ENCODE peak calls at places on chromosome 13, in six cellular contexts. One of them, this sample, is unnamed.

GRCh38 chr13:111399334-111399733 is 78.9 kb downstream of the TEX29 start:
- DNase-seq in H1: no peak
- DNase-seq in HepG2: no peak
- DNase-seq in K562: no peak
- DNase-seq in SK-N-SH: no peak
- DNase-seq in GM12878: no peak
- DNase-seq in this sample: no peak

GRCh38 chr13:45876781-45877180 is 25.2 kb upstream of the SIAH3 start:
- DNase-seq in H1: no peak
- DNase-seq in HepG2: no peak
- DNase-seq in K562: no peak
- DNase-seq in SK-N-SH: no peak
- DNase-seq in GM12878: no peak
- DNase-seq in this sample: no peak

GRCh38 chr13:41995946-41996345 is 35.0 kb upstream of the VWA8 start:
- DNase-seq in H1: no peak
- DNase-seq in HepG2: peak
- DNase-seq in K562: peak
- DNase-seq in SK-N-SH: no peak
- DNase-seq in GM12878: no peak
- DNase-seq in this sample: peak

GRCh38 chr13:37485766-37486165 is 112.8 kb downstream of the POSTN start:
- DNase-seq in H1: no peak
- DNase-seq in HepG2: no peak
- DNase-seq in K562: no peak
- DNase-seq in SK-N-SH: no peak
- DNase-seq in GM12878: no peak
- DNase-seq in this sample: no peak

GRCh38 chr13:35144496-35144895 is 202.4 kb downstream of the NBEA start:
- DNase-seq in H1: no peak
- DNase-seq in HepG2: no peak
- DNase-seq in K562: no peak
- DNase-seq in SK-N-SH: no peak
- DNase-seq in GM12878: no peak
- DNase-seq in this sample: no peak

GRCh38 chr13:75195479-75196111 is 286.4 kb downstream of the TBC1D4 start:
- DNase-seq in H1: no peak
- DNase-seq in HepG2: no peak
- DNase-seq in K562: no peak
- DNase-seq in SK-N-SH: no peak
- DNase-seq in GM12878: no peak
- DNase-seq in this sample: no peak

GRCh38 chr13:31201341-31202024 is 1.7 kb downstream of the B3GLCT start:
- DNase-seq in H1: no peak
- DNase-seq in HepG2: no peak
- DNase-seq in K562: no peak
- DNase-seq in SK-N-SH: peak
- DNase-seq in GM12878: no peak
- DNase-seq in this sample: no peak

GRCh38 chr13:31372454-31372853 is 172.7 kb downstream of the B3GLCT start:
- DNase-seq in H1: no peak
- DNase-seq in HepG2: no peak
- DNase-seq in K562: no peak
- DNase-seq in SK-N-SH: no peak
- DNase-seq in GM12878: no peak
- DNase-seq in this sample: no peak

GRCh38 chr13:94967183-94968039 is 255.1 kb upstream of the SOX21 start:
- DNase-seq in H1: no peak
- DNase-seq in HepG2: no peak
- DNase-seq in K562: no peak
- DNase-seq in SK-N-SH: peak
- DNase-seq in GM12878: no peak
- DNase-seq in this sample: peak

DNA sequence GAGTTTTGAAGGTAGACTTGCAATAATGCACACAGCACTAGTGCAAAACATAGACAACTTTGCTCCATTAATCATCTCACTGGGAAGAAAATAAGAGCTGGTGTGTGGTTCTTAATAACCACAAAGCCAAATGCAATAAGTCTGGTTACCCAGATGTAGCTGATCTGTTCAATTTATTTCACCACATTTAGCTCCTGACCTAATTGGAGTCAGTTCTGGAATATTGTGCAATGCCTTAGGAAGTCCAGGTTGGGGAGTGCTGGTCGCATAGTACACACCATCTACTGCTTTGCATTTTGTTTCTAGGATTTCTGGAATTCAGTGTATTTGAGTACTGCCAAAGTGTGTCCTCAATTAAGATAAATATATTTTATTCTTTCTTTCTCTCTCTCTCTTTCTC is 483.3 kb upstream of the SPRY2 start:
- DNase-seq in H1: no peak
- DNase-seq in HepG2: no peak
- DNase-seq in K562: no peak
- DNase-seq in SK-N-SH: no peak
- DNase-seq in GM12878: no peak
- DNase-seq in this sample: no peak
- TF ChIP-seq POLR2AphosphoS5 in H1: no peak
- TF ChIP-seq POLR2AphosphoS5 in HepG2: no peak
- TF ChIP-seq POLR2AphosphoS5 in K562: no peak
- TF ChIP-seq POLR2AphosphoS5 in SK-N-SH: no peak
- TF ChIP-seq POLR2AphosphoS5 in GM12878: no peak
- TF ChIP-seq POLR2AphosphoS5 in this sample: no peak

GRCh38 chr13:27921961-27922910 is 2.4 kb downstream of the PDX1 start:
- DNase-seq in H1: no peak
- DNase-seq in HepG2: no peak
- DNase-seq in K562: no peak
- DNase-seq in SK-N-SH: peak
- DNase-seq in GM12878: no peak
- DNase-seq in this sample: no peak

GRCh38 chr13:27922974-27923612 is 3.3 kb downstream of the PDX1 start:
- DNase-seq in H1: no peak
- DNase-seq in HepG2: no peak
- DNase-seq in K562: no peak
- DNase-seq in SK-N-SH: no peak
- DNase-seq in GM12878: no peak
- DNase-seq in this sample: no peak

GRCh38 chr13:27920677-27921420 is 1.0 kb downstream of the PDX1 start:
- DNase-seq in H1: no peak
- DNase-seq in HepG2: no peak
- DNase-seq in K562: no peak
- DNase-seq in SK-N-SH: peak
- DNase-seq in GM12878: no peak
- DNase-seq in this sample: no peak

GRCh38 chr13:27919934-27920676 is at the start of gene PDX1:
- DNase-seq in H1: no peak
- DNase-seq in HepG2: no peak
- DNase-seq in K562: no peak
- DNase-seq in SK-N-SH: peak
- DNase-seq in GM12878: no peak
- DNase-seq in this sample: no peak

DNA sequence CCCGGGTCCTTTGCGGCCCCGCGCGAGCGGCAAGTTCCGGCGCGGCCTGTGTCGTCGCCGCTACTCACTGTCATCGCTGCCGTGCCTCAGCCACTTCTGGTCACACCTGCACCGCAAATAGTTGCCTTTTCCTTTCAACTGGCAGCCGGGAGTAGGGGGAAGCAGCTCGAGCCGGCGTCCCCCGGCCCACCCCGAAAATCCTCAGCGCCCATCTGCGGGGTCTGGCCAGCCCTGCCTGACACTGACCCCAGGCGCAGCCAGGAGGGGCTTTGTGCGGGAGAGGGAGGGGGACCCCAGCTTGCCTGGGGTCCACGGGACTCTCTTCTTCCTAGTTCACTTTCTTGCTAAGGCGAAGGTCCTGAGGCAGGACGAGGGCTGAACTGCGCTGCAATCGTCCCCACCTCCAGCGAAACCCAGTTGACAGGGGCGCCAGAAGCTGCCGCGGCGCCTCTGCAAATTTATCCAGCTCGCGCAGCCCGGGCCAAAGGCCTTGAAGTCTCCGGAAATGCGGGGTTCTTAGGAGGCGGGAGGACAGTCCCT is 1.7 kb downstream of the PDX1 start:
- DNase-seq in H1: no peak
- DNase-seq in HepG2: no peak
- DNase-seq in K562: no peak
- DNase-seq in SK-N-SH: peak
- DNase-seq in GM12878: no peak
- DNase-seq in this sample: no peak
- H3K4me3 ChIP-seq in H1: no peak
- H3K4me3 ChIP-seq in HepG2: no peak
- H3K4me3 ChIP-seq in K562: no peak
- H3K4me3 ChIP-seq in SK-N-SH: peak
- H3K4me3 ChIP-seq in GM12878: no peak
- H3K4me3 ChIP-seq in this sample: peak

GRCh38 chr13:112703935-112704633 is 14.2 kb downstream of the ATP11A start:
- DNase-seq in H1: no peak
- DNase-seq in HepG2: no peak
- DNase-seq in K562: peak
- DNase-seq in SK-N-SH: no peak
- DNase-seq in GM12878: no peak
- DNase-seq in this sample: no peak
- TF ChIP-seq GABPA in H1: no peak
- TF ChIP-seq GABPA in HepG2: no peak
- TF ChIP-seq GABPA in K562: no peak
- TF ChIP-seq GABPA in SK-N-SH: no peak
- TF ChIP-seq GABPA in GM12878: no peak
- TF ChIP-seq GABPA in this sample: no peak

GRCh38 chr13:55007681-55008080 is 1979.1 kb downstream of the OLFM4 start:
- DNase-seq in H1: no peak
- DNase-seq in HepG2: no peak
- DNase-seq in K562: no peak
- DNase-seq in SK-N-SH: no peak
- DNase-seq in GM12878: no peak
- DNase-seq in this sample: no peak
- TF ChIP-seq POLR2AphosphoS5 in H1: no peak
- TF ChIP-seq POLR2AphosphoS5 in HepG2: no peak
- TF ChIP-seq POLR2AphosphoS5 in K562: no peak
- TF ChIP-seq POLR2AphosphoS5 in SK-N-SH: no peak
- TF ChIP-seq POLR2AphosphoS5 in GM12878: no peak
- TF ChIP-seq POLR2AphosphoS5 in this sample: no peak

DNA sequence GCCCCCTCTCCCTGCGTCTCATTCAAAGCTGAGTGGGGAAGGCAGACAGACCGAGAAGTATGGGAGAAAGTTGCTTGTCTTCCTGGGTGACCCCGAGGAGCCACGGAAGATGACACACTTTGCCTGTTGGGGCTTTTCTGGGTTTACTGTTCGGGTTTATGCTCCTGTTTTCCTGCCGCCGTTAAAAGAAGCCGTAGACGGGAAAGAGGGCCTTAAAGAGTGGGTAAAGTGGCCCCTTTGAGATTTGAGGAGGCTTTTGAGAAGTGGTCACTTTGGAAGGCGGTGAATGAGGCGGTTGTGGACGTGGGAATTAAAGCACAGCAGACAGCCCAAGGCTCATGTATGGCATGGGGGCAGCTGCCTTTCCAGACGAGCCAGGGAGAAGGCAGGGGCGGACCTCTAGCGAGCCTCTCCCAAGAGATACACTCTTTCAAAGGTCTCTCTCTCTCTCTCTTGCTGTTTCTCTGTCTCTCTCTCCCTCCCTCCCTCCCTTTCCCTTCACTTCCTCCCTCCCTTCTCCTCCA is 493 bp upstream of the LHFPL6 start:
- DNase-seq in H1: no peak
- DNase-seq in HepG2: no peak
- DNase-seq in K562: no peak
- DNase-seq in SK-N-SH: peak
- DNase-seq in GM12878: no peak
- DNase-seq in this sample: no peak
- H3K4me3 ChIP-seq in H1: peak
- H3K4me3 ChIP-seq in HepG2: peak
- H3K4me3 ChIP-seq in K562: no peak
- H3K4me3 ChIP-seq in SK-N-SH: peak
- H3K4me3 ChIP-seq in GM12878: peak
- H3K4me3 ChIP-seq in this sample: peak

GRCh38 chr13:114078501-114079451 is 53.6 kb downstream of the RASA3 start:
- DNase-seq in H1: no peak
- DNase-seq in HepG2: no peak
- DNase-seq in K562: no peak
- DNase-seq in SK-N-SH: no peak
- DNase-seq in GM12878: no peak
- DNase-seq in this sample: no peak
- TF ChIP-seq GABPA in H1: no peak
- TF ChIP-seq GABPA in HepG2: no peak
- TF ChIP-seq GABPA in K562: no peak
- TF ChIP-seq GABPA in SK-N-SH: no peak
- TF ChIP-seq GABPA in GM12878: no peak
- TF ChIP-seq GABPA in this sample: no peak

This sample was measured in HL-60.